ENCODE peak calls at places on chromosome 1, in four cellular contexts. C is A549, Q is psoas muscle, W is NCI-H1694 treated with DMSO at 0.1 percent for 48 hours. J is an unnamed sample.

GRCh38 chr1:40477680-40478057 is 579 bp downstream of the ZFP69 start:
- DNase-seq in C (no peak), W (no peak), Q (no peak), J (peak; percentile 52)

GRCh38 chr1:156025873-156026272 is 5.1 kb upstream of the SSR2 start:
- DNase-seq in Q (no peak), C (peak; percentile 72), W (peak; percentile 92), J (no peak)

GRCh38 chr1:82446251-82446650 is 645.5 kb downstream of the ADGRL2 start:
- DNase-seq in W (no peak), Q (no peak), C (no peak), J (no peak)

GRCh38 chr1:81819613-81820012 is 18.9 kb downstream of the ADGRL2 start:
- DNase-seq in Q (no peak), C (no peak), W (no peak), J (no peak)

GRCh38 chr1:68448365-68448764 is 1.4 kb downstream of the RPE65 start:
- DNase-seq in C (no peak), W (no peak), Q (no peak), J (no peak)

GRCh38 chr1:15849775-15850449 is 2.4 kb downstream of the SPEN start:
- DNase-seq in Q (no peak), C (peak; percentile 75), W (peak; percentile 71), J (peak; percentile 36)

GRCh38 chr1:155648207-155649147 is 38.5 kb downstream of the MSTO1 start:
- DNase-seq in C (peak; percentile 87), Q (no peak), W (no peak), J (no peak)

GRCh38 chr1:248850124-248850523 is 8.8 kb downstream of the ZNF692 start:
- DNase-seq in W (no peak), Q (no peak), C (no peak), J (no peak)

GRCh38 chr1:185157599-185158469 is 867 bp downstream of the SWT1 start:
- DNase-seq in W (no peak), Q (no peak), C (peak; percentile 1), J (no peak)

GRCh38 chr1:21931171-21932093 is 5.7 kb downstream of the HSPG2 start:
- DNase-seq in W (no peak), Q (peak; percentile 83), C (peak; percentile 87), J (no peak)

GRCh38 chr1:36994863-36995262 is 39.5 kb downstream of the GRIK3 start:
- DNase-seq in C (no peak), Q (no peak), W (no peak), J (no peak)

GRCh38 chr1:25906644-25907300 is 553 bp upstream of the STMN1 start:
- DNase-seq in W (peak; percentile 91), C (peak; percentile 32), Q (no peak), J (no peak)

GRCh38 chr1:180231506-180232420 is 1.7 kb downstream of the LHX4 start:
- DNase-seq in C (peak; percentile 90), W (no peak), Q (no peak), J (peak; percentile 36)

GRCh38 chr1:42801832-42802483 is 15.0 kb upstream of the ERMAP start:
- DNase-seq in W (no peak), C (no peak), Q (no peak), J (no peak)

GRCh38 chr1:234915923-234916675 is 212.5 kb downstream of the TOMM20 start:
- DNase-seq in W (peak; percentile 57), C (no peak), Q (peak; percentile 85), J (no peak)

GRCh38 chr1:92708368-92708950 is 76.4 kb downstream of the EVI5 start:
- DNase-seq in Q (no peak), C (no peak), W (no peak), J (no peak)

GRCh38 chr1:203177471-203178039 is 1.9 kb upstream of the MYBPH start:
- DNase-seq in W (no peak), C (peak; percentile 29), Q (peak; percentile 85), J (no peak)

GRCh38 chr1:83593073-83593472 is 405.9 kb downstream of the TTLL7 start:
- DNase-seq in Q (no peak), W (no peak), C (no peak), J (no peak)

GRCh38 chr1:68384321-68384813 is 65.4 kb downstream of the RPE65 start:
- DNase-seq in Q (no peak), W (no peak), C (peak; percentile 89), J (no peak)

GRCh38 chr1:224632381-224632871 is 16.3 kb downstream of the CNIH3 start:
- DNase-seq in Q (no peak), W (no peak), C (no peak), J (no peak)

GRCh38 chr1:61391730-61392129 is 309.4 kb downstream of the NFIA start:
- DNase-seq in Q (no peak), C (no peak), W (no peak), J (no peak)

GRCh38 chr1:94679336-94680007 is 137.9 kb upstream of the F3 start:
- DNase-seq in W (no peak), Q (peak; percentile 89), C (no peak), J (no peak)

GRCh38 chr1:30589083-30589482 is 134.3 kb downstream of the MATN1 start:
- DNase-seq in W (no peak), C (no peak), Q (no peak), J (no peak)

GRCh38 chr1:7229186-7229585 is 443.9 kb downstream of the CAMTA1 start:
- DNase-seq in C (no peak), W (no peak), Q (no peak), J (no peak)

GRCh38 chr1:236850580-236850979 is 55.5 kb downstream of the MTR start:
- DNase-seq in C (no peak), W (peak; percentile 40), Q (no peak), J (no peak)

GRCh38 chr1:116474921-116475849 is 95.6 kb downstream of the CD58 start:
- DNase-seq in W (no peak), Q (peak; percentile 90), C (peak; percentile 6), J (no peak)

GRCh38 chr1:223702735-223703667 is 9.3 kb upstream of the CAPN2 start:
- DNase-seq in Q (no peak), C (peak; percentile 77), W (no peak), J (no peak)

GRCh38 chr1:33152685-33153432 is 29.0 kb downstream of the TRIM62 start:
- DNase-seq in Q (peak; percentile 92), W (peak; percentile 94), C (no peak), J (no peak)

GRCh38 chr1:234997201-234998173 is 131.2 kb downstream of the TOMM20 start:
- DNase-seq in Q (peak; percentile 100), C (peak; percentile 99), W (peak; percentile 11), J (no peak)

GRCh38 chr1:154213274-154213673 is 7.1 kb upstream of the CFAP141 start:
- DNase-seq in Q (no peak), C (no peak), W (no peak), J (no peak)

GRCh38 chr1:202888204-202888506 is 794 bp downstream of the RABIF start:
- DNase-seq in W (no peak), Q (no peak), C (no peak), J (no peak)

GRCh38 chr1:15765495-15766194 is 7.0 kb downstream of the FBLIM1 start:
- DNase-seq in Q (no peak), W (no peak), C (no peak), J (no peak)

GRCh38 chr1:53398585-53399365 is 60.4 kb upstream of the DMRTB1 start:
- DNase-seq in C (no peak), W (no peak), Q (no peak), J (no peak)

GRCh38 chr1:160638926-160639325 is 7.9 kb downstream of the SLAMF1 start:
- DNase-seq in Q (no peak), W (no peak), C (no peak), J (no peak)

J was measured in activated naive CD4-positive, alpha-beta T cell treated with anti-CD3 and anti-CD28 coated beads, Interleukin-2, amount 50 U/mL, for 72 hours.